ENCODE peak calls at places on chromosomes 16 and 17, in four cellular contexts. P is GM04504, U is AG09319, X is EL. L is an unnamed sample.

GRCh38 chr17:51059781-51060180 is 60.9 kb downstream of the SPAG9 start:
- DNase-seq in U (no peak), P (no peak), X (peak), L (no peak)

GRCh38 chr17:7208754-7209460 is 10.7 kb downstream of the DLG4 start:
- DNase-seq in X (no peak), U (no peak), P (no peak), L (no peak)

GRCh38 chr16:50680907-50681885 is at the start of gene SNX20:
- DNase-seq in X (no peak), P (no peak), U (no peak), L (no peak)

GRCh38 chr17:29615048-29615385 is 7.7 kb downstream of the CORO6 start:
- DNase-seq in P (no peak), U (no peak), X (peak), L (no peak)

GRCh38 chr16:80899804-80900592 is 95.6 kb upstream of the CDYL2 start:
- DNase-seq in P (no peak), U (peak), X (peak), L (peak)

GRCh38 chr17:9274119-9274445 is 252.8 kb downstream of the NTN1 start:
- DNase-seq in X (no peak), U (no peak), P (no peak), L (no peak)

GRCh38 chr16:30488764-30489595 is 16.4 kb downstream of the ITGAL start:
- DNase-seq in U (no peak), X (no peak), P (no peak), L (no peak)

GRCh38 chr17:57071991-57072944 is 12.8 kb upstream of the AKAP1 start:
- DNase-seq in X (no peak), P (no peak), U (no peak), L (peak)

GRCh38 chr16:23496826-23497542 is 13.3 kb downstream of the GGA2 start:
- DNase-seq in P (no peak), U (no peak), X (peak), L (no peak)

GRCh38 chr17:46785696-46786095 is 32.8 kb downstream of the WNT3 start:
- DNase-seq in X (no peak), U (no peak), P (no peak), L (no peak)

GRCh38 chr16:2001035-2001434 is 8.6 kb downstream of the ZNF598 start:
- DNase-seq in X (no peak), P (no peak), U (no peak), L (no peak)

GRCh38 chr17:13204607-13205237 is 186.9 kb upstream of the ELAC2 start:
- DNase-seq in U (no peak), X (peak), P (no peak), L (no peak)